ENCODE peak calls at places on chromosomes 2 and 18, in eight cellular contexts. L is foreskin fibroblast; H is HL-60; O is retinal pigment epithelial cell; J is coronary artery; D is CD4-positive, alpha-beta T cell; N is brain microvascular endothelial cell; X is uterus. S is an unnamed sample.
A peak's percentile ranks its signal among the peaks of the same experiment; 100 is the strongest.

GRCh38 chr2:79585701-79586428 is 73.0 kb downstream of the CTNNA2 start:
- DNase-seq in H (no peak), O (no peak), J (no peak), L (no peak), N (no peak), D (no peak), X (no peak), S (no peak)

GRCh38 chr2:112646791-112647720 is 1.3 kb downstream of the SLC20A1 start:
- DNase-seq in J (no peak), N (no peak), D (no peak), O (no peak), H (no peak), X (no peak), L (no peak), S (no peak)

GRCh38 chr2:101887328-101887727 is 104.4 kb upstream of the IL1R2 start:
- DNase-seq in J (no peak), O (no peak), N (no peak), X (no peak), D (no peak), H (no peak), L (no peak), S (no peak)

GRCh38 chr18:58241877-58242276 is 197.9 kb downstream of the NEDD4L start:
- DNase-seq in D (no peak), H (no peak), O (no peak), L (peak; percentile 68), J (no peak), N (peak; percentile 96), X (no peak), S (peak; percentile 73)

GRCh38 chr2:121480826-121481225 is 49.9 kb upstream of the RNU4ATAC start:
- DNase-seq in H (no peak), D (no peak), X (peak; percentile 18), N (peak; percentile 89), L (peak; percentile 59), O (peak; percentile 93), J (no peak), S (no peak)

GRCh38 chr2:175234153-175234552 is 52.6 kb upstream of the ATP5MC3 start:
- DNase-seq in O (peak; percentile 92), N (no peak), X (no peak), H (no peak), J (no peak), L (no peak), D (no peak), S (no peak)

GRCh38 chr2:133287709-133288108 is 280.6 kb downstream of the NCKAP5 start:
- DNase-seq in N (peak; percentile 71), O (no peak), L (peak; percentile 52), J (no peak), D (no peak), X (no peak), H (no peak), S (no peak)

GRCh38 chr18:76394780-76395476 is 100.1 kb downstream of the ZNF516 start:
- DNase-seq in N (no peak), X (peak; percentile 15), O (no peak), H (no peak), L (peak; percentile 84), J (no peak), D (no peak), S (no peak)

GRCh38 chr2:96869824-96870630 is at the start of gene SEMA4C:
- DNase-seq in J (no peak), D (peak; percentile 73), N (no peak), X (peak; percentile 76), L (no peak), H (no peak), O (no peak), S (no peak)

DNA sequence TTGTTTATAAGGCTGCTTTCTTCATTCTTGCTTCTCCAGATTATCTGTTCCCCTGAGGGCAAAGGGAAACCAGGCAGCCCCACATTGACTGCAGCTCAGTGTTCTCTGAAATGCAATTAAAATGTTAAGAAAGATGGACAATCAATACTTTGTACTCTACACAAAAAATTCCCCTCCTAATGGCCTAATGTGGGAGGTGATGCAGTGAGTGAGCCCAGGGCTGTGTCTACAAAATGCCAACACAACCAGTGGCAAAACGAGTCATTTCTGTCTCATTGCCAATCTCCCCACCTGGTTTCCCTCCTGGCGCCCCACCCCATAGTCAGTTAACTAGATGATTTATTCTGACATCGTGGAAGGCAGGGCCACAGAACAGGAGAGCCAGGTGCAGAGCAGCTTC is 541.7 kb upstream of the RAB6C start:
- DNase-seq in H (no peak), L (no peak), N (no peak), O (no peak), J (no peak), X (no peak), D (no peak), S (no peak)
- TF ChIP-seq CTCF in H (no peak), L (no peak), N (no peak), O (no peak), J (no peak), X (no peak), D (no peak), S (no peak)

GRCh38 chr2:172704072-172704936 is 31.3 kb upstream of the RAPGEF4 start:
- DNase-seq in N (peak; percentile 50), L (no peak), D (no peak), H (no peak), J (no peak), O (no peak), X (no peak), S (no peak)
- TF ChIP-seq CTCF in N (peak; percentile 58), L (peak; percentile 41), D (peak; percentile 51), H (peak; percentile 43), J (no peak), O (peak; percentile 56), X (peak; percentile 12), S (peak; percentile 55)

GRCh38 chr2:109046925-109047508 is 58.0 kb upstream of the EDAR start:
- DNase-seq in J (no peak), N (no peak), X (no peak), H (peak; percentile 79), L (no peak), O (no peak), D (no peak), S (no peak)
- TF ChIP-seq CTCF in J (no peak), N (no peak), X (no peak), H (peak; percentile 22), L (no peak), O (no peak), D (no peak), S (no peak)

DNA sequence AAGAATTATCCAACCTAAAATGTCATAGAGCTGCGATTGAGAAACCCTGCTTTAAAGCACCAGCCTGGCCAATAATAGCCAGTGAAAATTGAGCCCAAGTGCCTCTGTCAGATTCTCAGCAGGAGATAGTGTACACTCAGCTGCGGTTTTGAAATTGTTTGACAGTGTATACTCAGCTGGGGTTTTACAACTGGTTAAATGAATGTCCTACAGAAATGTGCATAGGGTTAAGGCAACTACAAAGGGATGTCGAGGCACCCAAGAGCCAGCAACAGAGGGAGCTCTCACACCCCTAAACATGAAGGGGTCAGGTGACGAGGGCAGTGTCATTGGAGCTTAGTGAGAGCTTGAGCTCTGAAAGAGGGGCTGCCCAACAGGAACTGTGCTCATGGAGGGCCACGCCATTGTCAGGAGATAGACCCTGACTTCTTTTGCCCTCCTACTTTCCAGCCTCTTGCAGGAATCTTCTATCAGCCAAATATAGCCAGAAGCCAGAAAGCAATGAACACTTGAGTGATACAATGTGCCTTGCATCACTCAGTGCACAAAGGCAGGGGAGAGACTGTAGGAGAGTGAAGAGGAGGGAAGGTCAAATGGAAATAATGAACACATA is 15.1 kb downstream of the ACTG2 start:
- DNase-seq in J (no peak), H (no peak), N (peak; percentile 78), D (peak; percentile 45), O (no peak), X (no peak), L (peak; percentile 47), S (peak; percentile 57)
- TF ChIP-seq CTCF in J (no peak), H (no peak), N (peak; percentile 54), D (peak; percentile 61), O (no peak), X (no peak), L (peak; percentile 13), S (peak; percentile 50)

GRCh38 chr2:104944495-104944894 is 90.6 kb downstream of the POU3F3 start:
- DNase-seq in X (no peak), H (no peak), J (no peak), N (no peak), O (no peak), L (peak; percentile 1), D (no peak), S (no peak)
- TF ChIP-seq CTCF in X (no peak), H (no peak), J (no peak), N (peak; percentile 47), O (peak; percentile 31), L (peak; percentile 5), D (no peak), S (peak; percentile 64)

GRCh38 chr2:108417254-108417653 is 31.8 kb upstream of the GCC2 start:
- DNase-seq in O (no peak), H (no peak), L (no peak), D (no peak), X (no peak), J (no peak), N (no peak), S (no peak)

GRCh38 chr2:108414945-108415344 is 34.1 kb upstream of the GCC2 start:
- DNase-seq in H (no peak), L (no peak), N (no peak), O (no peak), X (no peak), D (no peak), J (no peak), S (no peak)

GRCh38 chr2:108412995-108413726 is 35.4 kb downstream of the SULT1C4 start:
- DNase-seq in O (no peak), D (no peak), X (no peak), H (no peak), N (peak; percentile 86), L (peak; percentile 88), J (no peak), S (no peak)

GRCh38 chr2:108414256-108414876 is 34.6 kb upstream of the GCC2 start:
- DNase-seq in J (no peak), H (no peak), O (no peak), L (peak; percentile 23), D (no peak), X (no peak), N (no peak), S (no peak)

DNA sequence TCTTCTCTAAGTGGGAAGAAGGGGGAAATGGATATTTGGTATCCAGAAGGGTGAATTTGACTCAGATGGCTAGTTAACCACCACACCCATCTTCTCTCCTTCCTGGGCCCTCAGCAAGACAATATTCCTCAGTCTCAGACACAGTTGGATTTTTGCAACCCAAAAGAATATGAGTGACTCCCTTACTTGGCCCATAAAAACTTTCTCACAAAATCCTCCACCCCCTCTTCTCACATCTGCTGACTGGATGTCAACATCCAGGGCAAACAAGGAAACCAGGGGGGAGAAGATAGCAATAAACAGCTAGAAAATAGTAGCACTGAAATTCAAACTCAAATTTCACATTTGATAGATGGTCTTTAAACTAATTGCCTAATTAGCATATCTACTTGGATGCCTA is 35.3 kb upstream of the GCC2 start:
- DNase-seq in L (no peak), O (no peak), N (no peak), D (no peak), X (no peak), J (no peak), H (no peak), S (no peak)
- TF ChIP-seq CTCF in L (no peak), O (no peak), N (no peak), D (no peak), X (no peak), J (no peak), H (no peak), S (no peak)